ENCODE peak calls at places on chromosomes 2 and 18, in seven cellular contexts. Z, J, P, V, Y, X and W are unnamed samples.

GRCh38 chr2:237752761-237753165 is 45.8 kb upstream of the RBM44 start:
- DNase-seq in X (no peak), Z (no peak), V (no peak), Y (no peak), J (peak), P (no peak), W (no peak)

GRCh38 chr2:236814558-236814957 is 244.9 kb downstream of the ACKR3 start:
- DNase-seq in V (no peak), J (no peak), Z (no peak), X (no peak), P (no peak), Y (no peak), W (no peak)

GRCh38 chr2:226995625-226996041 is 159.8 kb downstream of the RHBDD1 start:
- DNase-seq in Z (no peak), V (peak), Y (peak), X (peak), J (no peak), P (no peak), W (peak)

GRCh38 chr2:222468338-222468737 is 44.0 kb downstream of the SGPP2 start:
- DNase-seq in X (peak), Z (peak), V (no peak), Y (no peak), P (no peak), J (no peak), W (no peak)

GRCh38 chr2:227939271-227940027 is 68.0 kb downstream of the DAW1 start:
- DNase-seq in J (no peak), P (no peak), X (no peak), Z (no peak), Y (no peak), V (peak), W (peak)

GRCh38 chr18:49277395-49278036 is 182.9 kb downstream of the DYM start:
- DNase-seq in Z (no peak), Y (no peak), P (no peak), X (no peak), J (no peak), V (no peak), W (no peak)

GRCh38 chr2:100818606-100819364 is 1.2 kb upstream of the NPAS2 start:
- DNase-seq in Y (peak), Z (peak), J (no peak), X (peak), P (peak), V (no peak), W (peak)

GRCh38 chr2:73018188-73018825 is 53.2 kb downstream of the SFXN5 start:
- DNase-seq in Y (no peak), J (no peak), X (no peak), Z (no peak), V (no peak), P (no peak), W (no peak)

GRCh38 chr2:202965810-202966454 is 48.7 kb upstream of the NBEAL1 start:
- DNase-seq in Z (no peak), X (no peak), V (peak), Y (no peak), P (no peak), J (peak), W (no peak)

GRCh38 chr2:176494949-176495353 is 225.7 kb downstream of the MTX2 start:
- DNase-seq in J (no peak), X (peak), Y (no peak), P (peak), Z (peak), V (peak), W (no peak)

GRCh38 chr2:180075763-180076362 is 68.8 kb upstream of the CWC22 start:
- DNase-seq in J (no peak), X (no peak), P (no peak), Z (no peak), V (no peak), Y (no peak), W (no peak)

GRCh38 chr18:38174173-38174572 is 608.6 kb upstream of the CELF4 start:
- DNase-seq in P (no peak), J (no peak), Z (no peak), Y (no peak), X (no peak), V (no peak), W (no peak)

GRCh38 chr2:25305197-25305596 is 36.5 kb downstream of the DNMT3A start:
- DNase-seq in V (peak), X (no peak), J (no peak), P (no peak), Y (no peak), Z (no peak), W (no peak)

GRCh38 chr2:190319557-190320498 is at the start of gene HIBCH:
- DNase-seq in V (peak), Z (peak), X (peak), P (peak), J (peak), Y (peak), W (peak)
- TF ChIP-seq POLR2A in V (peak), Z (peak), X (peak), P (peak), J (peak), Y (peak), W (peak)

GRCh38 chr18:58226476-58226875 is 182.4 kb downstream of the NEDD4L start:
- DNase-seq in X (no peak), J (no peak), Y (no peak), Z (no peak), V (no peak), P (no peak), W (no peak)

GRCh38 chr18:58222439-58223125 is 178.6 kb downstream of the NEDD4L start:
- DNase-seq in X (no peak), P (no peak), Z (no peak), J (no peak), V (no peak), Y (no peak), W (no peak)

GRCh38 chr18:58225101-58225500 is 181.1 kb downstream of the NEDD4L start:
- DNase-seq in V (no peak), X (no peak), P (no peak), Y (no peak), Z (no peak), J (peak), W (no peak)

GRCh38 chr18:58224425-58224750 is 180.4 kb downstream of the NEDD4L start:
- DNase-seq in Z (no peak), J (no peak), V (no peak), X (no peak), P (no peak), Y (no peak), W (no peak)

DNA sequence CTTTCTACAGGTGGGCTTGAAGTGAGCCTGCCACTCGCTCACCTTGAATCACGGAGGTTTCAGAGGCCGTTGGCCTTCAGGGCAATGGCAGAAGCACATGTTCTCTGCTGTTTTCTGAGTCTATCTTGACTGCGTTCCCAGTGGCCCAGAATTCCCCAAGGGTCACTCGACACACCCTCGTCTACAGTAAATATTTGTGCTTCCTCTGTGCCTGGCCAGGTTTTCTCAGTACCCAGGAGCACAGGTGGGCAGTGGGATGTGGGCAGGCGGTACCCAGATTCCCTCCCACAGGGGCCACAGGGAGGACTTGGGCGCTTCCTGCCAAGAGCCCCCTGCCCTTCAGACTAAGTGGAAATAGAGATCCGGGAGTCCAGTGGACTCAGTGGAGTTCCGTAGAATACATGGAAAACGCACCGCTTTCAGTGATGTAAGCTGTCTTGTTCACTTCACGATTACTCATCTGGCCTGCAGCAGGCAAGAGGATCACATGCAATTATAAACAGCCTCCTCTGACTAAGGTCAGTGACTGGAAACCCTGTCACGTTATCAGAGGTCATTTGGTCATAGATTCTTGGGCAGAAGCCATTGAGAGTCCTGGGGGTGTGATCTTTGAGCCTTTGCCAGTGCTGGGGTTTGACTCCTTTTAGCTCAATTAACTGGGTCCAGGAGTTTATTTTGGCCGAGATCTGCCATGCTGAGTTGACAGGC is 179.8 kb downstream of the NEDD4L start:
- DNase-seq in X (peak), Z (peak), Y (peak), J (no peak), P (peak), V (no peak), W (no peak)
- TF ChIP-seq POLR2A in X (no peak), Z (peak), Y (peak), J (no peak), P (no peak), V (no peak), W (no peak)

DNA sequence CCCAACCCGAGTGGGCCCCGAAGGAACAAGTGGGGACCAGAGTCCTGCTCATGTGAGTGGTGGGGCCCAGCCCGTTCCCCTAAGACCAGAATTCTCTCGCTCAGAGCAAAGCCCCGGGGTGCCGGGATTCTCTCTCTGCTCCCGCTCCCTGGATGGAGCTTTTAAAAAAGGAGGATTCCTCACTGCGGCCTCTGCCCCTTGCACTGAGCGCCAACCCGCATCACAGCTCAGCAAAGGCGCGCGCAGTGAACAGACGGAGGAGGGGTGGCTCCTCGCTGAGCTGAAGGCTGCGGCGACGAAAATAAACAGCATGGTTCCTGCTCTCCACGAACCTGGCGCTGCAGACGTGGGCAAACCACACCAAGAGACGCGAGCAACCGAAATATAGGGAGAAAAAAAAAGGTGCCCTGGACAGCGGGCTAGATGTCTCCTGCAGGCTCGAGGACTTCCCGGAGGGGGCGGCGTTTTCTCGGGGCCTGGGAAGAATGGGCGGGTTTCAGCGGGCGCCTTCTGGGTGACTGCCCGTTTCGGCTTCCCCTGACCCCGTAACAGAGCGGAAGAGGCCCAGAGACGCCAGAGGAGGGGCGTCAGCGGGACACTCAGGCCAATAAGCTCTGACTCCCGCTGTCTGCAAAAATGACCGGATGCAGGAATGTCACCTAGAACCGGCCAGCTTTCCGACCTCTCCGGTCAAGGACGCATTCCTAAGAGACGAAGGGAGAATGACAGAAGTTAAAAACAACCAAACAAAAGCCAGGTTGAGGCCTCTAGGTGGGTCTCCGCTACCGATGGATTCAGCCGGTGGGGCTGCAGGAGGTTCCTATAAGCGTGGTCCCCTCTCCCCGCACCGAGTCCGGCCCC is 819 bp upstream of the KLF11 start:
- DNase-seq in Z (peak), V (no peak), Y (no peak), J (no peak), X (peak), P (no peak), W (peak)
- TF ChIP-seq POLR2A in Z (peak), V (no peak), Y (no peak), J (no peak), X (peak), P (peak), W (no peak)

DNA sequence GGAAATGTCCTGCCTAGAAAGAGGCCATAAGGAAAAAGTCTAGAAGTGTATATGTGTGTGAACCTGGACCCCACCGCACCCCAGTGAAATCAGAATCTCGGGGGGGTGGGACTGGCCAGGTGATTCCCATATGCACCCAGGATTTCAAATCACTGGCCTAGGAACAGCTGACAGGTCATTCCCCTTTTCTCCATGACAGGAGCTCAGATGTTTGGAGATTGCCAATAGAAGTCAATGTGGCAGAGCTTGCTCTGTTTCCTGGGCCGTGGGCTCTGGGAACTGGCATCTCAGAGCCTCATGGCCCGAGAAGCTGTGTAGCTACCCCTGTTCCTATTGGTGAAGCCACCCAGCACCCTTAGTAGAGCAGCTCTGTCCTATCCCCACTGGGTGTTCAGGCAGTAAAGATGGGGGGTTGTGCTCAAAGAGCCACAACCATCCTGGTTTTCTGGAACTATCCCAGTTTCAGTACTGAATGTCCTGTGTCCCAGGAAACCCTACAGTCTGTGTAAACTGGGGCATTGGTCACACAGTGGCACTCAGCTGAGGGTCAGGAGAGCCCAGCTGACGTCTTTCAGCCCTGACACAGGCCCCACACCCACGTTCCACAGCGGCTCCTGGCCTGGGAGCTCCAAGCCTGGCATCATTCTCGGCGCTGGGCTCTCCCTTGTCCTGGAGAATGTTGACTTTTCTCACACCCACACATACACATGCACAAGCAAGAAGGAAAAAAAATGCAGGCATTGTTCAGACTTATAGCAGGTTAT is 18.9 kb downstream of the GNLY start:
- DNase-seq in Y (no peak), V (no peak), P (peak), X (peak), J (no peak), Z (peak), W (no peak)
- TF ChIP-seq POLR2A in Y (no peak), V (no peak), P (peak), X (peak), J (no peak), Z (no peak), W (no peak)

DNA sequence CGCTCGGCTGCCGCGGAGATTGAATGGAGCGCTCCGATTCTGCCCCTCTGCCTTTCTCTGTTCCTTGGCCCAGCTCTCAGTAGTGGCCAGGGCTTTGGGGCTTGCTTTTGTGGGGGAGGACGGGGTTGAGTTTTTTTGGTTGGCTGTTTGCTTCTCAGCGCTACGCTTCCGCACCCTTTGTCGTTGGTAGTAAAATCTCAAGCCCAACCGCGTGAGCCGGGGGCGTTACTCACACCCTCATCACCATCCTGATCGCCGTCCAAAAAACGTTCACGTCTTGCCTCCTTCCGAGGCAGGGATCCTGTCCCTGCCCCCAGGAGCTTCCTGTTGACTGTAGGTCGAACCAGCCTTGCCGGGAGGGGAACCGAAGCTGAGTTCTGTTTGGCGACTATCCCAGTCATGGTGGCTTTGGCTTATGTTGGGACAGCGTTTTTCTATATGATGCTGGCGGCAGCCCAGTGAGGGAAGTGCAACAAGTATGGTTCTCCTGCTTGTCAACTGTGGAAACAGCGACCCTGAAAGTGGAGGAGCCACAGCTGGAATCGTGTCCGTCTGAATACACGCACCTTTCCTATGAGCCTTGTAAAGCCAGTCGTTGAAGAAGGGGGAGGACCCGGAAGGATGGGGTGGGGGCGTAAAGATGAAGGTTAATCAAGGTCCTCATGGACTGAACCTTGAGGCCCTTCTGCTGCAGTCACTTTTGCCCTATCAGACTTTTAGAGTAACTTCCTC is 797 bp upstream of the YES1 start:
- DNase-seq in J (no peak), Z (peak), P (peak), X (peak), Y (peak), V (peak), W (peak)
- TF ChIP-seq POLR2A in J (no peak), Z (peak), P (no peak), X (no peak), Y (no peak), V (peak), W (no peak)